ENCODE peak calls at places on chromosomes 6 and 20, in ten cellular contexts. U is OCI-LY7, X is heart left ventricle, J is cardiac muscle cell, V is DND-41, G is endothelial cell, W is A673, Z is Calu3, R is colonic mucosa, B is PC-3. F is an unnamed sample.

GRCh38 chr6:33390767-33391277 is 801 bp upstream of the KIFC1 start:
- DNase-seq in U (no peak), X (no peak), J (no peak), V (no peak), G (no peak), W (no peak), Z (no peak), R (no peak), B (no peak), F (no peak)

GRCh38 chr20:51542033-51542893 is at the start of gene NFATC2:
- DNase-seq in U (peak), X (peak), J (no peak), V (no peak), G (peak), W (no peak), Z (peak), R (peak), B (peak), F (no peak)

GRCh38 chr6:129292836-129293235 is 409.9 kb downstream of the LAMA2 start:
- DNase-seq in U (no peak), X (no peak), J (no peak), V (no peak), G (no peak), W (no peak), Z (no peak), R (no peak), B (no peak), F (no peak)

GRCh38 chr6:158376650-158377081 is 64.4 kb downstream of the TULP4 start:
- DNase-seq in U (no peak), X (no peak), J (no peak), V (no peak), G (no peak), W (no peak), Z (no peak), R (no peak), B (no peak), F (peak)

GRCh38 chr20:25643735-25644134 is 19.9 kb upstream of the NANP start:
- DNase-seq in U (no peak), X (no peak), J (no peak), V (peak), G (no peak), W (no peak), Z (no peak), R (no peak), B (no peak), F (no peak)

GRCh38 chr6:93164781-93165180 is 254.6 kb downstream of the EPHA7 start:
- DNase-seq in U (no peak), X (no peak), J (no peak), V (no peak), G (no peak), W (no peak), Z (no peak), R (no peak), B (peak), F (no peak)

GRCh38 chr20:63783970-63784369 is 44.4 kb downstream of the SLC2A4RG start:
- DNase-seq in U (no peak), X (no peak), J (no peak), V (no peak), G (no peak), W (no peak), Z (no peak), R (no peak), B (no peak), F (no peak)

GRCh38 chr6:5997420-5998093 is 9.2 kb downstream of the NRN1 start:
- DNase-seq in U (peak), X (peak), J (no peak), V (no peak), G (peak), W (peak), Z (no peak), R (no peak), B (no peak), F (no peak)

GRCh38 chr20:58058421-58059140 is 169.9 kb downstream of the ANKRD60 start:
- DNase-seq in U (no peak), X (no peak), J (no peak), V (no peak), G (no peak), W (no peak), Z (no peak), R (peak), B (no peak), F (no peak)

GRCh38 chr6:163860194-163861081 is 445.9 kb downstream of the QKI start:
- DNase-seq in U (no peak), X (no peak), J (peak), V (no peak), G (no peak), W (peak), Z (no peak), R (no peak), B (no peak), F (no peak)

GRCh38 chr6:11043961-11044711 is at the start of gene ELOVL2:
- DNase-seq in U (no peak), X (peak), J (peak), V (no peak), G (peak), W (peak), Z (peak), R (no peak), B (peak), F (no peak)

GRCh38 chr6:139156571-139156970 is 21.7 kb downstream of the HECA start:
- DNase-seq in U (no peak), X (no peak), J (no peak), V (no peak), G (no peak), W (no peak), Z (no peak), R (no peak), B (no peak), F (no peak)

GRCh38 chr6:82248233-82248735 is 740 bp upstream of the IBTK start:
- DNase-seq in U (no peak), X (no peak), J (peak), V (peak), G (no peak), W (no peak), Z (peak), R (peak), B (peak), F (peak)

GRCh38 chr6:85192186-85192585 is 257.7 kb upstream of the NT5E start:
- DNase-seq in U (no peak), X (no peak), J (peak), V (no peak), G (no peak), W (no peak), Z (no peak), R (no peak), B (peak), F (peak)

GRCh38 chr6:56595490-56596122 is 47.1 kb downstream of the DST start:
- DNase-seq in U (peak), X (no peak), J (peak), V (peak), G (peak), W (peak), Z (peak), R (peak), B (peak), F (peak)

GRCh38 chr6:152295346-152295745 is 341.8 kb downstream of the SYNE1 start:
- DNase-seq in U (no peak), X (no peak), J (peak), V (no peak), G (no peak), W (no peak), Z (no peak), R (no peak), B (peak), F (peak)

DNA sequence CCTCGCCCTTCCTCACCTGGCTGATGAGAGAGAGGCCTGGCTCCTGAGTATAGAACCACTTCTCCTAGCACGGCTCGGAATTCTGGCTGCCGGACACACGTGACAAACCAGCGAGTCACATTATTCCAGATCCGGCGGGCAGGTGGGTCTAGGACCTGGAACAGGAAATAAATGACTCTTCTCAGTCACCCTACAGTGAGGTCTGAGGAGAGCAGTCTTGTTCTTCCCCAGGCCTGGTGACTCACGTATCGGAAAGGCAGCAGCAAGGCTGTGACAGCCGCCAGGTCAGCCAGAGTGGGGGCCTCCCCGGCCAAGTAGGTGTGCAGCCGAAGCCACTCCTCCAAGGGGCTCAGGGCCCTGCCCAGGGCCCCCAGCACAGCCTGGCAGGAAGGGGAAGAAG is 2.8 kb downstream of the VARS1 start:
- DNase-seq in U (no peak), X (no peak), J (peak), V (no peak), G (no peak), W (no peak), Z (peak), R (no peak), B (peak), F (peak)
- TF ChIP-seq CTCF in U (no peak), X (no peak), J (no peak), V (no peak), G (no peak), W (no peak), Z (no peak), R (no peak), B (no peak), F (no peak)

DNA sequence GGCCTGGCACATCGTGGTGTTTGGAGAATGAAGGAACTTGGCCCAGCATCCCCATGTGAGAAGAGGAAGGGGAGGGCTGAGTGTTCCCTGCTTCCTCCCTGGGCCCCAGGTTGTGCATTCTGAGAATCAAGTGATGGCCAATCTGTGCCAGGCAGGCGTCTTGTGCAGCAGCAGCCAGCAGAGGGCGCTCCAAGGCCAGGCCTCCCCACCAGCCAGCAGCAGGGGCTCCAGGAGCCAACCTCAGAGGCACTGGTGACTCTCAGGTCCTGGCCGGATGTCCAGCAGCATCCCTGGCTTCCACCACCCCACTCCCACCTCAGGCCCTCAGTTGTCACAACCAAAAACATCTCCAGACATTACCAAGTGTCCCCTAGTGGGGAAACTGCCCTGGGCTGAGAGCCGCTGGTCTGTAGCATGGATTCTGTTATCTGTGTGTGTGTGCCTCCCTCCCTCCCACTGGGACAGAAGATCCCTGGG is 192.0 kb downstream of the PREX1 start:
- DNase-seq in U (peak), X (peak), J (peak), V (peak), G (peak), W (peak), Z (peak), R (peak), B (peak), F (peak)
- TF ChIP-seq CTCF in U (peak), X (peak), J (peak), V (peak), G (peak), W (peak), Z (peak), R (peak), B (peak), F (peak)

GRCh38 chr6:35058041-35058675 is 83.0 kb downstream of the TCP11 start:
- DNase-seq in U (no peak), X (peak), J (no peak), V (no peak), G (no peak), W (no peak), Z (no peak), R (no peak), B (no peak), F (no peak)
- TF ChIP-seq CTCF in U (no peak), X (no peak), J (no peak), V (no peak), G (no peak), W (no peak), Z (no peak), R (no peak), B (no peak), F (no peak)

DNA sequence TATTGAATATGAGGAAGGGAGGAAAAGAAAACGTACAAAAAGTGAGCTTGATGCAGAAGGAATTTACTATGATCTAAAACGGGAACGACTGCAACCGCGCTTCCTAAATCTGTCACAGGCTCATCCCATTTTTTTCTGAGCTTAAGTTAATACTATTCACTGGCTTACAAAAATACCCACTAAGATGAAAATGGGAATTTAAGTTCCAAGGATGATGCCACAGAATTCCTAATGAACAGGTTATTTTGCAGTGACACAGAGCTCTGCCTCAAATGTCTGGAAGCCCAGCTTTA is 72.8 kb downstream of the FYN start:
- DNase-seq in U (no peak), X (no peak), J (no peak), V (no peak), G (no peak), W (no peak), Z (no peak), R (no peak), B (no peak), F (no peak)
- TF ChIP-seq CTCF in U (no peak), X (no peak), J (no peak), V (no peak), G (no peak), W (no peak), Z (no peak), R (no peak), B (no peak), F (no peak)

DNA sequence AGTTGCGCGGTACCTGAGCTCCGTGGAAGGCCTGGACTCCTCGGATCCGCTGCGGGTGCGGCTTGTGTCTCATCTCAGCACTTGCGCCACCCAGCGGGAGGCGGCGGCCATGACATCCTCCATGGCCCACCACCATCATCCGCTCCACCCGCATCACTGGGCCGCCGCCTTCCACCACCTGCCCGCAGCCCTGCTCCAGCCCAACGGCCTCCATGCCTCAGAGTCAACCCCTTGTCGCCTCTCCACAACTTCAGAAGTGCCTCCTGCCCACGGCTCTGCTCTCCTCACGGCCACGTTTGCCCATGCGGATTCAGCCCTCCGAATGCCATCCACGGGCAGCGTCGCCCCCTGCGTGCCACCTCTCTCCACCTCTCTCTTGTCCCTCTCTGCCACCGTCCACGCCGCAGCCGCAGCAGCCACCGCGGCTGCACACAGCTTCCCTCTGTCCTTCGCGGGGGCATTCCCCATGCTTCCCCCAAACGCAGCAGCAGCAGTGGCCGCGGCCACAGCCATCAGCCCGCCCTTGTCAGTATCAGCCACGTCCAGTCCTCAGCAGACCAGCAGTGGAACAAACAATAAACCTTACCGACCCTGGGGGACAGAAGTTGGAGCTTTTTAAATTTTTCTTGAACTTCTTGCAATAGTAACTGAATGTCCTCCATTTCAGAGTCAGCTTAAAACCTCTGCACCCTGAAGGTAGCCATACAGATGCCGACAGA is 9.9 kb downstream of the HEY2 start:
- DNase-seq in U (no peak), X (peak), J (no peak), V (no peak), G (peak), W (no peak), Z (no peak), R (no peak), B (no peak), F (no peak)
- TF ChIP-seq CTCF in U (peak), X (peak), J (peak), V (no peak), G (peak), W (peak), Z (no peak), R (no peak), B (peak), F (peak)

DNA sequence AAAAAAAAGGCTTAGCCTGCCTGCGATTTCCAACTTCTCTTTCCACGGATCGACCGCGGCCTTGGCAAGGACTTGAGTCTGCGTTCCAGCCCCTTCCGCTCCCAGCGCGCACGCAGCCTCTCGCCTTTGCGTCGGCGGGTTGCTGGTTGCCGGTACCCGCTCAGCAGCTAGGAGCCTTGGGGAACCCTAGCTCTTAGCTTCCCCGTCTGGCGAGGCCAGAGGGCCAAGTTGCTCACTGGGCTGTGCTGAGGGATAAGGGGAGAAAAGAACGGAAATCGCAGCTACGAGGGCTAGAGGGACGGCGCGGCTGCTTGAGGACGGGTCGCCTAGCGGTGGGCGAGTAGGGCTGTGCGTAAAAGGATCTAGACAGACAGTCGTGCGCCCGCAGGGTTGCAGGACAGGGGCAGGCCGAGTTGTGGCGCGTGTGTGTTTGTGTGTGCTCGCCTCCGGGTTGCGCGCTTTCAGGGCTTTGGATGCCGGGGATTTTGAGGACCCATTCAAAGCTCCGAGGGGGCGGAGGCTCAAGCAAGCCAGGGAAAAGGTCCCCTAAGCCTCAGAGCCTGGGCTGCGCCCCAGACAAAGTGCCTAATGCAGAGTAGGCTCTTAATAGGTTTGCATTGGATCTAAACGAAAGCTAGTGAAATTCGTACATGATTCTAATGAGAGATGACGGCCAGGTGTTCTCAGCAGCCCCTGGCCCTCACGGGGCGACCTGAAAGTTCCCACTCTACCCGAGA is 40.5 kb upstream of the OSTM1 start:
- DNase-seq in U (no peak), X (peak), J (peak), V (peak), G (peak), W (peak), Z (peak), R (peak), B (peak), F (no peak)
- TF ChIP-seq CTCF in U (no peak), X (no peak), J (no peak), V (no peak), G (peak), W (peak), Z (peak), R (no peak), B (no peak), F (no peak)

GRCh38 chr6:2744206-2744771 is 6.4 kb downstream of the MYLK4 start:
- DNase-seq in U (no peak), X (peak), J (peak), V (no peak), G (no peak), W (peak), Z (no peak), R (no peak), B (peak), F (no peak)
- TF ChIP-seq CTCF in U (peak), X (no peak), J (peak), V (peak), G (no peak), W (peak), Z (peak), R (no peak), B (peak), F (peak)

DNA sequence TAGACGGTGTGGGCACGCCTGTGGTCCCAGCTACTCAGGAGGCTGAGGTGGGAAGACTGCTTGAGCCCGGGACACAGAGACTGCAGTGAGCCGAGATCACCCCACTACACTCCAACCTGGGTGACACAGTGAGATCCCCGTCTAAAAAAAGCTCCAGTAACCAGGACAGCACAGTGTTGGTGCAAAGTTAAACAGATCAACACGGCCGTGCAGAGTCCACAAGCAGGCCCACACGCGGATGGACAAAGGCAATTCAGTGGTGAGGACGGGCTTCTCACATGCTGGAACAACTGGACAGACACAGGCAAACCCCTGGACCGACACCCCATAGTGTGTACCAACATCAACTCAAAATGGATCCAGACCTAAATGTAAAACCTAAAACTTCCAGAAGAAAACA is 41.7 kb downstream of the TAF4 start:
- DNase-seq in U (no peak), X (no peak), J (no peak), V (no peak), G (no peak), W (no peak), Z (no peak), R (no peak), B (no peak), F (no peak)
- TF ChIP-seq CTCF in U (no peak), X (no peak), J (no peak), V (no peak), G (no peak), W (no peak), Z (no peak), R (no peak), B (no peak), F (no peak)